ENCODE peak calls at places on chromosomes 3 and 15, in nine cellular contexts. N is left colon, H is NCI-H2171 treated with DMSO at 0.1 percent for 48 hours, D is GM20000, O is GM04504, C is hepatocyte, V is AG09319, I is HuH-7, W is omental fat pad. U is an unnamed sample.

GRCh38 chr15:39784125-39784524 is 1.5 kb upstream of the FSIP1 start:
- DNase-seq in N (no peak), H (no peak), D (no peak), O (no peak), C (no peak), V (no peak), I (no peak), W (no peak), U (no peak)

GRCh38 chr3:14463330-14464216 is 61.2 kb downstream of the SLC6A6 start:
- DNase-seq in N (no peak), H (no peak), D (no peak), O (no peak), C (no peak), V (no peak), I (no peak), W (no peak), U (no peak)

GRCh38 chr3:37995652-37996641 is 5.4 kb downstream of the VILL start:
- DNase-seq in N (peak; percentile 7), H (peak; percentile 71), D (no peak), O (no peak), C (no peak), V (no peak), I (no peak), W (no peak), U (no peak)

GRCh38 chr3:37072892-37073291 is 79.6 kb downstream of the MLH1 start:
- DNase-seq in N (peak; percentile 67), H (peak; percentile 7), D (no peak), O (peak; percentile 16), C (peak; percentile 13), V (peak; percentile 31), I (no peak), W (no peak), U (no peak)

GRCh38 chr3:69944931-69945493 is 54.5 kb upstream of the SAMMSON start:
- DNase-seq in N (no peak), H (no peak), D (no peak), O (no peak), C (no peak), V (no peak), I (no peak), W (no peak), U (no peak)

GRCh38 chr15:27743078-27743477 is 356.0 kb downstream of the OCA2 start:
- DNase-seq in N (no peak), H (no peak), D (no peak), O (no peak), C (no peak), V (no peak), I (no peak), W (no peak), U (no peak)

GRCh38 chr3:169818330-169818729 is 5.6 kb upstream of the LRRC34 start:
- DNase-seq in N (no peak), H (no peak), D (no peak), O (no peak), C (no peak), V (no peak), I (no peak), W (no peak), U (no peak)

GRCh38 chr15:61159901-61160300 is 69.2 kb downstream of the RORA start:
- DNase-seq in N (no peak), H (no peak), D (no peak), O (no peak), C (no peak), V (no peak), I (no peak), W (no peak), U (no peak)

GRCh38 chr3:164418426-164418825 is 659.9 kb downstream of the SI start:
- DNase-seq in N (peak; percentile 47), H (peak; percentile 84), D (no peak), O (no peak), C (peak; percentile 20), V (no peak), I (no peak), W (no peak), U (no peak)

GRCh38 chr3:189981668-189982067 is 139.0 kb downstream of the P3H2 start:
- DNase-seq in N (no peak), H (no peak), D (no peak), O (peak; percentile 94), C (no peak), V (peak; percentile 86), I (no peak), W (no peak), U (no peak)

GRCh38 chr15:38147246-38147645 is 105.4 kb upstream of the SPRED1 start:
- DNase-seq in N (no peak), H (no peak), D (no peak), O (no peak), C (peak; percentile 26), V (no peak), I (no peak), W (no peak), U (no peak)

GRCh38 chr3:173977747-173978146 is 580.2 kb downstream of the NLGN1 start:
- DNase-seq in N (no peak), H (no peak), D (no peak), O (peak; percentile 64), C (no peak), V (no peak), I (no peak), W (no peak), U (no peak)

GRCh38 chr3:148372476-148372875 is 325.2 kb upstream of the AGTR1 start:
- DNase-seq in N (no peak), H (no peak), D (no peak), O (no peak), C (peak; percentile 48), V (no peak), I (no peak), W (no peak), U (no peak)

U was measured in T-cell.